ENCODE peak calls at places on chromosomes 2 and 18, in seven cellular contexts. One of them, this sample, is unnamed.

GRCh38 chr2:98608118-98608961 is at the start of the genes COA5 and UNC50:
- DNase-seq in IMR-90: peak
- DNase-seq in glutamatergic neuron: peak
- DNase-seq in cardiac fibroblast: peak
- DNase-seq in GM12865: peak
- DNase-seq in fibroblast of the aortic adventitia: peak
- DNase-seq in tibial artery: peak
- DNase-seq in this sample: peak

GRCh38 chr18:34219651-34220050 is 5.1 kb downstream of the NOL4 start:
- DNase-seq in IMR-90: no peak
- DNase-seq in glutamatergic neuron: no peak
- DNase-seq in cardiac fibroblast: no peak
- DNase-seq in GM12865: no peak
- DNase-seq in fibroblast of the aortic adventitia: no peak
- DNase-seq in tibial artery: no peak
- DNase-seq in this sample: no peak

GRCh38 chr2:163662141-163662780 is 73.5 kb downstream of the FIGN start:
- DNase-seq in IMR-90: peak
- DNase-seq in glutamatergic neuron: no peak
- DNase-seq in cardiac fibroblast: peak
- DNase-seq in GM12865: no peak
- DNase-seq in fibroblast of the aortic adventitia: peak
- DNase-seq in tibial artery: no peak
- DNase-seq in this sample: no peak

GRCh38 chr18:23756590-23757540 is 67.6 kb downstream of the LAMA3 start:
- DNase-seq in IMR-90: no peak
- DNase-seq in glutamatergic neuron: no peak
- DNase-seq in cardiac fibroblast: no peak
- DNase-seq in GM12865: no peak
- DNase-seq in fibroblast of the aortic adventitia: no peak
- DNase-seq in tibial artery: no peak
- DNase-seq in this sample: no peak

GRCh38 chr18:22204996-22205395 is 35.6 kb downstream of the GATA6 start:
- DNase-seq in IMR-90: no peak
- DNase-seq in glutamatergic neuron: no peak
- DNase-seq in cardiac fibroblast: no peak
- DNase-seq in GM12865: no peak
- DNase-seq in fibroblast of the aortic adventitia: no peak
- DNase-seq in tibial artery: no peak
- DNase-seq in this sample: no peak

GRCh38 chr18:35436076-35436649 is 59.0 kb upstream of the ZNF396 start:
- DNase-seq in IMR-90: peak
- DNase-seq in glutamatergic neuron: no peak
- DNase-seq in cardiac fibroblast: no peak
- DNase-seq in GM12865: no peak
- DNase-seq in fibroblast of the aortic adventitia: no peak
- DNase-seq in tibial artery: no peak
- DNase-seq in this sample: no peak

GRCh38 chr2:234415706-234416105 is 81.2 kb downstream of the ARL4C start:
- DNase-seq in IMR-90: no peak
- DNase-seq in glutamatergic neuron: no peak
- DNase-seq in cardiac fibroblast: no peak
- DNase-seq in GM12865: no peak
- DNase-seq in fibroblast of the aortic adventitia: no peak
- DNase-seq in tibial artery: no peak
- DNase-seq in this sample: no peak

GRCh38 chr18:44880170-44880569 is 199.5 kb downstream of the SETBP1 start:
- DNase-seq in IMR-90: no peak
- DNase-seq in glutamatergic neuron: no peak
- DNase-seq in cardiac fibroblast: peak
- DNase-seq in GM12865: no peak
- DNase-seq in fibroblast of the aortic adventitia: peak
- DNase-seq in tibial artery: no peak
- DNase-seq in this sample: no peak

GRCh38 chr2:177262137-177262536 is 2.4 kb downstream of the NFE2L2 start:
- DNase-seq in IMR-90: no peak
- DNase-seq in glutamatergic neuron: no peak
- DNase-seq in cardiac fibroblast: no peak
- DNase-seq in GM12865: no peak
- DNase-seq in fibroblast of the aortic adventitia: no peak
- DNase-seq in tibial artery: no peak
- DNase-seq in this sample: no peak

GRCh38 chr18:55421612-55422381 is 166.2 kb downstream of the TCF4 start:
- DNase-seq in IMR-90: no peak
- DNase-seq in glutamatergic neuron: no peak
- DNase-seq in cardiac fibroblast: peak
- DNase-seq in GM12865: no peak
- DNase-seq in fibroblast of the aortic adventitia: peak
- DNase-seq in tibial artery: peak
- DNase-seq in this sample: no peak

GRCh38 chr2:103437161-103437560 is 675.3 kb downstream of the TMEM182 start:
- DNase-seq in IMR-90: no peak
- DNase-seq in glutamatergic neuron: no peak
- DNase-seq in cardiac fibroblast: no peak
- DNase-seq in GM12865: no peak
- DNase-seq in fibroblast of the aortic adventitia: no peak
- DNase-seq in tibial artery: no peak
- DNase-seq in this sample: no peak

GRCh38 chr2:84830758-84831500 is 50.0 kb downstream of the TRABD2A start:
- DNase-seq in IMR-90: no peak
- DNase-seq in glutamatergic neuron: no peak
- DNase-seq in cardiac fibroblast: no peak
- DNase-seq in GM12865: no peak
- DNase-seq in fibroblast of the aortic adventitia: no peak
- DNase-seq in tibial artery: no peak
- DNase-seq in this sample: no peak

GRCh38 chr2:84823788-84824187 is 57.1 kb downstream of the TRABD2A start:
- DNase-seq in IMR-90: no peak
- DNase-seq in glutamatergic neuron: no peak
- DNase-seq in cardiac fibroblast: no peak
- DNase-seq in GM12865: no peak
- DNase-seq in fibroblast of the aortic adventitia: no peak
- DNase-seq in tibial artery: no peak
- DNase-seq in this sample: no peak

GRCh38 chr2:84829693-84830092 is 51.2 kb downstream of the TRABD2A start:
- DNase-seq in IMR-90: no peak
- DNase-seq in glutamatergic neuron: no peak
- DNase-seq in cardiac fibroblast: no peak
- DNase-seq in GM12865: no peak
- DNase-seq in fibroblast of the aortic adventitia: no peak
- DNase-seq in tibial artery: no peak
- DNase-seq in this sample: no peak

GRCh38 chr2:84830095-84830494 is 50.8 kb downstream of the TRABD2A start:
- DNase-seq in IMR-90: no peak
- DNase-seq in glutamatergic neuron: no peak
- DNase-seq in cardiac fibroblast: no peak
- DNase-seq in GM12865: no peak
- DNase-seq in fibroblast of the aortic adventitia: no peak
- DNase-seq in tibial artery: peak
- DNase-seq in this sample: no peak

DNA sequence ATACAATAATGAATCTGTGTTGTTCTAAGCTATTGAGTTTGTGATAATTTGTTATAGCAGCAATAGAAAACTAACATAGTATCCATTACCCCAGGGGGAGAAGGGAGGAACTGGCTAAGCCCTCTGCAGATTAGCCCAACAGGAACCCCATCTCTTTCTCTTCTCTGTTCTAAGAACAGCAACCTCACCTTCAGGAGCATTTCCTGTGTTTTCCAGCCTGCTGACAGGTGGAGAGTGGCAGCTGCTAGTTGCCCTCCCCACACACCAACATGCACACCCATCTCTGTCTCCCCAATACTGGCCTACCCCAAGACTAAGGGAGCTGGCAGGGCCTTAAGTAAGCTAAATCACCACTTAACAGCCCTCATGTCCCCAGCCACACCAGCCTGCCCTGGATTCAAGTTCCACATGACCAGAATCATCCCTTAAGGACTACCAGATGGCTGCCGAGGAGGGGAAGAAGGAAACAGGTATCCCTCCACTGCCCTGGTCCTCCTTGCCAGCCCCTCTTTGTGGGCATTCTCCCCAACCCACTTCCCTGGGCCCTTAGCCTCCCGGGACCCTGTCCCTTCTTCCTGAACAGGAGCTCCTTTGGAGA is 52.8 kb downstream of the TRABD2A start:
- DNase-seq in IMR-90: no peak
- DNase-seq in glutamatergic neuron: no peak
- DNase-seq in cardiac fibroblast: no peak
- DNase-seq in GM12865: no peak
- DNase-seq in fibroblast of the aortic adventitia: no peak
- DNase-seq in tibial artery: no peak
- DNase-seq in this sample: no peak
- TF ChIP-seq CTCF in IMR-90: no peak
- TF ChIP-seq CTCF in glutamatergic neuron: no peak
- TF ChIP-seq CTCF in cardiac fibroblast: no peak
- TF ChIP-seq CTCF in GM12865: no peak
- TF ChIP-seq CTCF in fibroblast of the aortic adventitia: no peak
- TF ChIP-seq CTCF in tibial artery: no peak
- TF ChIP-seq CTCF in this sample: no peak

DNA sequence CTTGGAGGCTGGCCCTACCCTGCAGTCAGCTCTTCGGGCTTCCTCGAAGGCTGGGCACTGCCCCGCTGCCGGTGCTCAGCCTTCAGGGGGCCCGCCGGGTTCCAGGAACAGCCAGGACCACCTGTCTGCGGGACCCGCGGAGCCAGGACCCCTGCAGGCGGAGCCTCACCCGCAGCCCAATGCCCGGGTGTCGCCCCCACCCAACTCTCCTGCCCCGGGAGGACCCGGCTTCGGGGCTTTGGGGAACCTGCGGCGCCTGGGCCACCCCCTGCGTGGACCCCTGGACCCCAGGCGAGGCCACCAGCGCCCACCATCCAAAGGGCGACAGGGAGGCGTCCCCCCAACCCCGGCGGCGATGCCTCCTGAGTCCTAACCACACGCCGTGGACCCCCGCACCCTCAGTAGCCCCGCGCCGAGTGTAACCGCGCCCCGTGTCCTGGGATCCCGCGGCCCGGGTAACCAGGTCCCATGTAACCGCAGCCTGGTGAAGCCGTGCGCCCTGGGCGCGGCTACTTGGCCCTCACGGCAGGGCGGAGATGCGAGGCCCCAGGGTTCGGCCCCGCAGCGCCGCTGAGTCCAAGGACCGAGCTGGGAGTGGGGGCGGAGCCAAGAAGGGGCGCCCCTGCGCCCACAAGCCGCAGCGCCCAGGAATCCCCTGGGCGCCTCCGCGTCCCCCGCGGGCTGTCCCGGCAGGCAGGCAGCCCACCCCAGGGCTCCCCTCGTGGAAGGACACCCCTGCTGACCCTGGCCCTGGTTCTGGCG is 11.0 kb upstream of the UBE2F start:
- DNase-seq in IMR-90: no peak
- DNase-seq in glutamatergic neuron: no peak
- DNase-seq in cardiac fibroblast: no peak
- DNase-seq in GM12865: no peak
- DNase-seq in fibroblast of the aortic adventitia: no peak
- DNase-seq in tibial artery: no peak
- DNase-seq in this sample: no peak
- TF ChIP-seq CTCF in IMR-90: no peak
- TF ChIP-seq CTCF in glutamatergic neuron: no peak
- TF ChIP-seq CTCF in cardiac fibroblast: no peak
- TF ChIP-seq CTCF in GM12865: no peak
- TF ChIP-seq CTCF in fibroblast of the aortic adventitia: no peak
- TF ChIP-seq CTCF in tibial artery: no peak
- TF ChIP-seq CTCF in this sample: no peak

DNA sequence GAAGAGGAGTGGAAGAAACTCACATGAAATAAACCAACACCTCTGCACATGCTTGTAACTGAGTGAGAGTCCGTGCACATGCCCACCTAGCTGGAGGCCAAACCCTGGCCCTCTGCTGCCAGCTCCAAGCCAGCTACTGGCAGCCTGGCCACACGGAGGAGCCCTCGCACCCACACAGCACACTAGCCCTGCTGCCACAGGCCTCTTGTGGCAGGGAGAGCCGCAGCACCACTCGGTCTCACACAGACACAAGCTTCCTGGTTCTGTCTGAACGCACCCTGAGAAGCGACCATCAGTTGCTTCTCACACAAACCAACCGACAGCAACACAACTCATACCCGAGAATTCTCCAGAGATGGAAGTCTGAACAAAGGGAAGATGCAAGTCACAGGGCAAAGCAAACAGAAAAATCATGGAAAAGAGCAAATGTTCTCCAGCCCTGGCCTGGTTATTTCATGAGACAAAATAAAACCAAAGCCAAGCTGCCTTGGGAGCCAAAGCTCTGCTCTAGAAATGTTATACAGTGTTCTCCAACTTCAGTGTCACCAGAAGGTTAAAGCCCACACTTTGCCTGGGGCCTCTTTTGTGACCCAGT is 65.1 kb downstream of the FBXO15 start:
- DNase-seq in IMR-90: peak
- DNase-seq in glutamatergic neuron: peak
- DNase-seq in cardiac fibroblast: peak
- DNase-seq in GM12865: peak
- DNase-seq in fibroblast of the aortic adventitia: peak
- DNase-seq in tibial artery: no peak
- DNase-seq in this sample: peak
- TF ChIP-seq CTCF in IMR-90: peak
- TF ChIP-seq CTCF in glutamatergic neuron: no peak
- TF ChIP-seq CTCF in cardiac fibroblast: peak
- TF ChIP-seq CTCF in GM12865: peak
- TF ChIP-seq CTCF in fibroblast of the aortic adventitia: peak
- TF ChIP-seq CTCF in tibial artery: peak
- TF ChIP-seq CTCF in this sample: peak

GRCh38 chr2:181430406-181431199 is 26.6 kb upstream of the ITGA4 start:
- DNase-seq in IMR-90: peak
- DNase-seq in glutamatergic neuron: no peak
- DNase-seq in cardiac fibroblast: peak
- DNase-seq in GM12865: peak
- DNase-seq in fibroblast of the aortic adventitia: peak
- DNase-seq in tibial artery: no peak
- DNase-seq in this sample: no peak
- TF ChIP-seq CTCF in IMR-90: peak
- TF ChIP-seq CTCF in glutamatergic neuron: peak
- TF ChIP-seq CTCF in cardiac fibroblast: peak
- TF ChIP-seq CTCF in GM12865: peak
- TF ChIP-seq CTCF in fibroblast of the aortic adventitia: peak
- TF ChIP-seq CTCF in tibial artery: no peak
- TF ChIP-seq CTCF in this sample: peak

GRCh38 chr2:229910832-229911412 is 10.9 kb downstream of the TRIP12 start:
- DNase-seq in IMR-90: no peak
- DNase-seq in glutamatergic neuron: no peak
- DNase-seq in cardiac fibroblast: peak
- DNase-seq in GM12865: peak
- DNase-seq in fibroblast of the aortic adventitia: peak
- DNase-seq in tibial artery: no peak
- DNase-seq in this sample: peak
- TF ChIP-seq CTCF in IMR-90: peak
- TF ChIP-seq CTCF in glutamatergic neuron: no peak
- TF ChIP-seq CTCF in cardiac fibroblast: no peak
- TF ChIP-seq CTCF in GM12865: peak
- TF ChIP-seq CTCF in fibroblast of the aortic adventitia: peak
- TF ChIP-seq CTCF in tibial artery: no peak
- TF ChIP-seq CTCF in this sample: peak